ENCODE peak calls at places on chromosome 18, in eight cellular contexts. M, X, N, Z, F, W, R and U are unnamed samples.

GRCh38 chr18:71398530-71398929 is 1109.7 kb downstream of the SOCS6 start:
- DNase-seq in M (no peak), X (no peak), N (no peak), Z (peak; percentile 67), F (no peak), W (no peak), R (peak; percentile 78), U (peak; percentile 56)

GRCh38 chr18:26703170-26703933 is 155.0 kb upstream of the KCTD1 start:
- DNase-seq in M (no peak), X (no peak), N (no peak), Z (no peak), F (peak; percentile 13), W (no peak), R (no peak), U (no peak)

GRCh38 chr18:3294435-3295080 is 32.6 kb downstream of the MYL12B start:
- DNase-seq in M (peak; percentile 21), X (no peak), N (no peak), Z (peak; percentile 39), F (peak; percentile 42), W (no peak), R (no peak), U (peak; percentile 33)

GRCh38 chr18:34627138-34627920 is 82.8 kb upstream of the DTNA start:
- DNase-seq in M (no peak), X (peak; percentile 47), N (no peak), Z (no peak), F (no peak), W (no peak), R (no peak), U (no peak)

GRCh38 chr18:13703899-13704298 is 22.5 kb downstream of the FAM210A start:
- DNase-seq in M (no peak), X (no peak), N (no peak), Z (peak; percentile 23), F (no peak), W (no peak), R (peak; percentile 15), U (peak; percentile 20)

GRCh38 chr18:9020221-9020620 is 82.3 kb upstream of the NDUFV2 start:
- DNase-seq in M (no peak), X (no peak), N (no peak), Z (no peak), F (peak; percentile 25), W (no peak), R (no peak), U (no peak)

GRCh38 chr18:29874519-29875098 is 1167.9 kb downstream of the DSC3 start:
- DNase-seq in M (no peak), X (no peak), N (no peak), Z (peak; percentile 30), F (peak; percentile 67), W (peak; percentile 13), R (peak; percentile 61), U (peak; percentile 66)

GRCh38 chr18:56563568-56563967 is 74.8 kb downstream of the TXNL1 start:
- DNase-seq in M (no peak), X (no peak), N (no peak), Z (no peak), F (no peak), W (no peak), R (peak; percentile 88), U (no peak)

GRCh38 chr18:4639628-4640310 is 184.7 kb upstream of the DLGAP1 start:
- DNase-seq in M (no peak), X (no peak), N (no peak), Z (no peak), F (no peak), W (no peak), R (no peak), U (no peak)

GRCh38 chr18:42675810-42676209 is 439.7 kb downstream of the RIT2 start:
- DNase-seq in M (no peak), X (no peak), N (no peak), Z (no peak), F (no peak), W (no peak), R (no peak), U (no peak)

GRCh38 chr18:74196220-74197119 is 48.1 kb downstream of the TIMM21 start:
- DNase-seq in M (peak; percentile 39), X (no peak), N (no peak), Z (peak; percentile 74), F (peak; percentile 70), W (peak; percentile 46), R (peak; percentile 67), U (peak; percentile 81)

GRCh38 chr18:69985239-69985638 is 37.6 kb upstream of the CD226 start:
- DNase-seq in M (no peak), X (no peak), N (no peak), Z (no peak), F (no peak), W (no peak), R (no peak), U (no peak)

GRCh38 chr18:40371673-40372072 is 1583.4 kb upstream of the PIK3C3 start:
- DNase-seq in M (no peak), X (no peak), N (no peak), Z (peak; percentile 61), F (peak; percentile 88), W (peak; percentile 57), R (no peak), U (peak; percentile 45)

DNA sequence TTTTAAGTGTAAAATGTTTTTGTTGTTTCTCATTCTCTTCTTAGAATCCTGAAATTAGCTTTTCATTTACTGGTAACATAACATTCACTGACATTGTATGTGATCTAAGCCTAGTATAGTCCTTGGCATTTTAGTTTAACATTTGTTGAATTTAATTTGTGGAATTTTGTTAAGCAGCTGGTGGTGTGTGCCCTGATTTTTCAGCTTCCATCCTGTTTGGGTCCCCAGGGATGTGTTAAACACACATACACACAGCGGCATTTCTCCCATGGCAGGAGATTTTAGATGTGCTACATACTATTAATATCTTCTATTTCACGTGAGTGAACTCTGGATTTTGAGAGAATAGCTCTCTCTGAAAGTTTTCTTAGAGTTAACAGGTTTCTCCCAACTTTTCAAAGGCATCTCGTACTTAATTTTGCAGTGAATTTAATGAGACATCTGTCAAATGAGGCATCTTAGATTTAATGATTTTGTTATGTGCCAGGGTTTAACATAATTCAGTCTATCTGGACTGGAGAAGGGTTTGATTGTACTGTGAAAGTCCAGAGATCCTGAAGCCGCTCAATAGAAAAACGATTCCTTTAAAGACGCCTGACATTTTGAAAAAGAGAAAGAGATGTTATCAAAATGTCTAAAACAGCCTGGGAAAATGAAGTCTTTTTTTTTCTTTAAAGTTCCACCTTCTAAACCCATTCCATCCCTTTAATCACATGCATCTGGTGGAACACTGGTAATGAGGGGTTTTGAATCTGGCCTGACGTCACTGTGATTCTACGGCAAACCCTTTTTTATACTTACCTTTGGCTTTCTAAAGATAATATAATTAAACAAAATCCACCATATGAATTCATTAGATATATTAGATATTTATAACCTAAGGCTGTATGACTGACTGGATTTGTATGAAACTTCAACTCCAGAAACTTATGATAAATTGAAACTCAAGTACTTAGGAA is 6.8 kb downstream of the PHLPP1 start:
- DNase-seq in M (no peak), X (no peak), N (no peak), Z (no peak), F (no peak), W (no peak), R (no peak), U (no peak)
- H3K4me3 ChIP-seq in M (no peak overlapping the region), X (peak overlapping the region; percentile 86), N (no peak overlapping the region), Z (no peak overlapping the region), F (no peak overlapping the region), W (no peak overlapping the region), R (no peak overlapping the region), U (no peak overlapping the region)

GRCh38 chr18:58513615-58514014 is 115.3 kb downstream of the ALPK2 start:
- DNase-seq in M (no peak), X (no peak), N (no peak), Z (no peak), F (no peak), W (no peak), R (no peak), U (no peak)

GRCh38 chr18:58514773-58515172 is 114.1 kb downstream of the ALPK2 start:
- DNase-seq in M (no peak), X (no peak), N (no peak), Z (no peak), F (no peak), W (no peak), R (no peak), U (no peak)

GRCh38 chr18:58512648-58513338 is 116.1 kb downstream of the ALPK2 start:
- DNase-seq in M (no peak), X (no peak), N (no peak), Z (no peak), F (no peak), W (no peak), R (no peak), U (no peak)

GRCh38 chr18:58511306-58511705 is 117.6 kb downstream of the ALPK2 start:
- DNase-seq in M (no peak), X (no peak), N (no peak), Z (no peak), F (no peak), W (no peak), R (no peak), U (no peak)

DNA sequence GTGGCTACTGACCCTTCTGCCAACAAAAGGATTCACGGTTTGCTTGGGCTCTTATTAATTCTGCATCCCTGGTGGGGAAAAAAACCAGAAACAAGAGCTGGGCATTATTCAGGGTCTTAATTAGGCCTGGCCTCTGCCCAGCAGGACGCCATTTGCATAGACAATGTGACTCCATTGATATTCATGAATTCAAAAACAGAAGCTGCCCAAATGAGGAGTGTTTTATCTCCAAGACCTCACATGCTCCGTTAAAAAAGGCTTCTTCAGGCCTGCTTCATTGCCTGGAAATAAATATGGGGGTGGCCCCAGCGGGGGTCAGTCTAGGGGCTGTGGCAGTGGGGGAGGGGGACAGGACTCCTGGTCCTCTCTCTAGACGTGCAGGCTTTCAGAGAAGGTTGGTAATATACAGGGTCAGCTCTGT is 116.7 kb downstream of the ALPK2 start:
- DNase-seq in M (no peak), X (no peak), N (no peak), Z (no peak), F (no peak), W (no peak), R (peak; percentile 76), U (no peak)
- TF ChIP-seq CTCF in M (no peak), X (no peak), N (no peak), Z (no peak), F (no peak), W (no peak), R (no peak), U (no peak)

GRCh38 chr18:36130883-36131653 is 1.4 kb downstream of the ELP2 start:
- DNase-seq in M (no peak), X (no peak), N (no peak), Z (no peak), F (no peak), W (no peak), R (no peak), U (no peak)
- H3K4me3 ChIP-seq in M (peak overlapping the region; percentile 84), X (peak overlapping the region; percentile 98), N (peak overlapping the region; percentile 99), Z (peak overlapping the region; percentile 86), F (peak overlapping the region; percentile 99), W (peak overlapping the region; percentile 99), R (peak overlapping the region; percentile 76), U (peak overlapping the region; percentile 97)

GRCh38 chr18:23970161-23971153 is 44.1 kb upstream of the TTC39C start:
- DNase-seq in M (no peak), X (no peak), N (no peak), Z (no peak), F (no peak), W (no peak), R (no peak), U (no peak)

GRCh38 chr18:23969664-23970063 is 44.9 kb upstream of the TTC39C start:
- DNase-seq in M (no peak), X (no peak), N (no peak), Z (no peak), F (no peak), W (no peak), R (no peak), U (no peak)

GRCh38 chr18:23968638-23969037 is 45.9 kb upstream of the TTC39C start:
- DNase-seq in M (no peak), X (no peak), N (no peak), Z (no peak), F (no peak), W (no peak), R (no peak), U (no peak)

GRCh38 chr18:23972416-23972815 is 42.1 kb upstream of the TTC39C start:
- DNase-seq in M (no peak), X (no peak), N (no peak), Z (no peak), F (peak; percentile 49), W (no peak), R (no peak), U (no peak)

GRCh38 chr18:23971656-23972230 is 42.8 kb upstream of the TTC39C start:
- DNase-seq in M (no peak), X (no peak), N (no peak), Z (no peak), F (peak; percentile 46), W (no peak), R (peak; percentile 51), U (no peak)
- TF ChIP-seq CTCF in M (no peak), X (no peak), N (no peak), Z (no peak), F (no peak), W (no peak), R (no peak), U (no peak)